ENCODE peak calls at places on chromosomes 6 and 20, in ten cellular contexts. One of them, this sample, is unnamed.

GRCh38 chr6:43477235-43478007 is at the start of gene TJAP1:
- DNase-seq in mucosa of descending colon: peak
- DNase-seq in psoas muscle: peak
- DNase-seq in mammary epithelial cell: peak
- DNase-seq in heart right ventricle: peak
- DNase-seq in breast epithelium: peak
- DNase-seq in stomach: peak
- DNase-seq in fibroblast of mammary gland: peak
- DNase-seq in fibroblast of the aortic adventitia: peak
- DNase-seq in uterus: peak
- DNase-seq in this sample: peak

GRCh38 chr6:63476302-63476701 is 96.0 kb upstream of the LOC128125822 start:
- DNase-seq in breast epithelium: no peak
- DNase-seq in fibroblast of the aortic adventitia: no peak
- DNase-seq in mucosa of descending colon: no peak
- DNase-seq in stomach: no peak
- DNase-seq in mammary epithelial cell: no peak
- DNase-seq in fibroblast of mammary gland: no peak
- DNase-seq in psoas muscle: no peak
- DNase-seq in uterus: no peak
- DNase-seq in heart right ventricle: no peak
- DNase-seq in this sample: no peak

GRCh38 chr6:15426395-15426794 is 180.5 kb downstream of the JARID2 start:
- DNase-seq in fibroblast of mammary gland: no peak
- DNase-seq in uterus: no peak
- DNase-seq in psoas muscle: no peak
- DNase-seq in mammary epithelial cell: no peak
- DNase-seq in breast epithelium: no peak
- DNase-seq in mucosa of descending colon: no peak
- DNase-seq in stomach: no peak
- DNase-seq in heart right ventricle: no peak
- DNase-seq in fibroblast of the aortic adventitia: no peak
- DNase-seq in this sample: no peak

GRCh38 chr20:24584538-24585356 is 115.3 kb downstream of the SYNDIG1 start:
- DNase-seq in mucosa of descending colon: no peak
- DNase-seq in mammary epithelial cell: peak
- DNase-seq in uterus: no peak
- DNase-seq in stomach: no peak
- DNase-seq in psoas muscle: no peak
- DNase-seq in fibroblast of mammary gland: peak
- DNase-seq in heart right ventricle: no peak
- DNase-seq in breast epithelium: no peak
- DNase-seq in fibroblast of the aortic adventitia: peak
- DNase-seq in this sample: peak

GRCh38 chr20:3728876-3729275 is 3.6 kb upstream of the HSPA12B start:
- DNase-seq in heart right ventricle: no peak
- DNase-seq in psoas muscle: peak
- DNase-seq in fibroblast of mammary gland: no peak
- DNase-seq in uterus: no peak
- DNase-seq in mammary epithelial cell: no peak
- DNase-seq in breast epithelium: no peak
- DNase-seq in mucosa of descending colon: no peak
- DNase-seq in fibroblast of the aortic adventitia: no peak
- DNase-seq in stomach: no peak
- DNase-seq in this sample: no peak

GRCh38 chr6:79152269-79152737 is 74.2 kb upstream of the PHIP start:
- DNase-seq in fibroblast of the aortic adventitia: no peak
- DNase-seq in mammary epithelial cell: peak
- DNase-seq in breast epithelium: no peak
- DNase-seq in heart right ventricle: no peak
- DNase-seq in uterus: no peak
- DNase-seq in mucosa of descending colon: no peak
- DNase-seq in psoas muscle: no peak
- DNase-seq in stomach: no peak
- DNase-seq in fibroblast of mammary gland: no peak
- DNase-seq in this sample: no peak

GRCh38 chr6:1498491-1499113 is 109.2 kb downstream of the FOXF2 start:
- DNase-seq in fibroblast of the aortic adventitia: no peak
- DNase-seq in psoas muscle: no peak
- DNase-seq in stomach: no peak
- DNase-seq in uterus: no peak
- DNase-seq in fibroblast of mammary gland: peak
- DNase-seq in heart right ventricle: no peak
- DNase-seq in breast epithelium: no peak
- DNase-seq in mucosa of descending colon: no peak
- DNase-seq in mammary epithelial cell: no peak
- DNase-seq in this sample: no peak

GRCh38 chr6:11702796-11703130 is 75.8 kb downstream of the ADTRP start:
- DNase-seq in mucosa of descending colon: no peak
- DNase-seq in stomach: peak
- DNase-seq in fibroblast of mammary gland: no peak
- DNase-seq in fibroblast of the aortic adventitia: no peak
- DNase-seq in uterus: no peak
- DNase-seq in heart right ventricle: no peak
- DNase-seq in psoas muscle: no peak
- DNase-seq in breast epithelium: no peak
- DNase-seq in mammary epithelial cell: no peak
- DNase-seq in this sample: no peak

GRCh38 chr20:17967595-17968365 is 814 bp downstream of the SNX5 start:
- DNase-seq in psoas muscle: no peak
- DNase-seq in stomach: peak
- DNase-seq in fibroblast of the aortic adventitia: peak
- DNase-seq in heart right ventricle: no peak
- DNase-seq in fibroblast of mammary gland: peak
- DNase-seq in mammary epithelial cell: peak
- DNase-seq in mucosa of descending colon: no peak
- DNase-seq in breast epithelium: no peak
- DNase-seq in uterus: no peak
- DNase-seq in this sample: peak

GRCh38 chr6:41470341-41471063 is 75.7 kb upstream of the FOXP4 start:
- DNase-seq in psoas muscle: peak
- DNase-seq in fibroblast of the aortic adventitia: peak
- DNase-seq in stomach: peak
- DNase-seq in mucosa of descending colon: peak
- DNase-seq in heart right ventricle: peak
- DNase-seq in breast epithelium: peak
- DNase-seq in mammary epithelial cell: no peak
- DNase-seq in fibroblast of mammary gland: peak
- DNase-seq in uterus: peak
- DNase-seq in this sample: peak

GRCh38 chr6:138001750-138002349 is 105.4 kb downstream of the PERP start:
- DNase-seq in mucosa of descending colon: no peak
- DNase-seq in stomach: peak
- DNase-seq in fibroblast of mammary gland: peak
- DNase-seq in mammary epithelial cell: peak
- DNase-seq in fibroblast of the aortic adventitia: peak
- DNase-seq in breast epithelium: peak
- DNase-seq in heart right ventricle: no peak
- DNase-seq in psoas muscle: no peak
- DNase-seq in uterus: peak
- DNase-seq in this sample: peak

GRCh38 chr6:158149641-158150040 is 18.4 kb downstream of the SERAC1 start:
- DNase-seq in stomach: no peak
- DNase-seq in mammary epithelial cell: peak
- DNase-seq in breast epithelium: no peak
- DNase-seq in psoas muscle: no peak
- DNase-seq in fibroblast of mammary gland: peak
- DNase-seq in heart right ventricle: no peak
- DNase-seq in mucosa of descending colon: no peak
- DNase-seq in fibroblast of the aortic adventitia: peak
- DNase-seq in uterus: no peak
- DNase-seq in this sample: peak

GRCh38 chr20:36098364-36098763 is 56.2 kb upstream of the EPB41L1 start:
- DNase-seq in uterus: no peak
- DNase-seq in mucosa of descending colon: no peak
- DNase-seq in breast epithelium: peak
- DNase-seq in fibroblast of the aortic adventitia: peak
- DNase-seq in psoas muscle: no peak
- DNase-seq in mammary epithelial cell: peak
- DNase-seq in stomach: peak
- DNase-seq in fibroblast of mammary gland: peak
- DNase-seq in heart right ventricle: no peak
- DNase-seq in this sample: peak

GRCh38 chr6:84549912-84550311 is 214.5 kb downstream of the TBX18 start:
- DNase-seq in heart right ventricle: no peak
- DNase-seq in stomach: no peak
- DNase-seq in psoas muscle: no peak
- DNase-seq in fibroblast of mammary gland: peak
- DNase-seq in mammary epithelial cell: no peak
- DNase-seq in uterus: no peak
- DNase-seq in fibroblast of the aortic adventitia: no peak
- DNase-seq in breast epithelium: no peak
- DNase-seq in mucosa of descending colon: no peak
- DNase-seq in this sample: no peak

GRCh38 chr6:112114577-112115223 is 27.3 kb downstream of the FAM229B start:
- DNase-seq in mammary epithelial cell: no peak
- DNase-seq in mucosa of descending colon: no peak
- DNase-seq in fibroblast of the aortic adventitia: no peak
- DNase-seq in breast epithelium: no peak
- DNase-seq in fibroblast of mammary gland: no peak
- DNase-seq in uterus: no peak
- DNase-seq in psoas muscle: no peak
- DNase-seq in heart right ventricle: no peak
- DNase-seq in stomach: no peak
- DNase-seq in this sample: no peak

GRCh38 chr20:20452254-20452676 is 84.4 kb downstream of the INSM1 start:
- DNase-seq in heart right ventricle: peak
- DNase-seq in fibroblast of the aortic adventitia: peak
- DNase-seq in fibroblast of mammary gland: peak
- DNase-seq in uterus: peak
- DNase-seq in mucosa of descending colon: peak
- DNase-seq in psoas muscle: peak
- DNase-seq in breast epithelium: no peak
- DNase-seq in mammary epithelial cell: peak
- DNase-seq in stomach: peak
- DNase-seq in this sample: peak
- TF ChIP-seq CTCF in heart right ventricle: no peak
- TF ChIP-seq CTCF in fibroblast of the aortic adventitia: no peak
- TF ChIP-seq CTCF in fibroblast of mammary gland: no peak
- TF ChIP-seq CTCF in uterus: no peak
- TF ChIP-seq CTCF in mucosa of descending colon: no peak
- TF ChIP-seq CTCF in psoas muscle: no peak
- TF ChIP-seq CTCF in breast epithelium: no peak
- TF ChIP-seq CTCF in mammary epithelial cell: no peak
- TF ChIP-seq CTCF in stomach: no peak
- TF ChIP-seq CTCF in this sample: no peak

GRCh38 chr6:32190054-32190945 is at the start of gene PBX2:
- DNase-seq in fibroblast of mammary gland: peak
- DNase-seq in psoas muscle: peak
- DNase-seq in mammary epithelial cell: peak
- DNase-seq in stomach: peak
- DNase-seq in breast epithelium: peak
- DNase-seq in uterus: peak
- DNase-seq in heart right ventricle: peak
- DNase-seq in mucosa of descending colon: peak
- DNase-seq in fibroblast of the aortic adventitia: peak
- DNase-seq in this sample: peak

GRCh38 chr6:32190946-32191677 is 1.1 kb upstream of the PBX2 start:
- DNase-seq in psoas muscle: no peak
- DNase-seq in heart right ventricle: no peak
- DNase-seq in fibroblast of mammary gland: no peak
- DNase-seq in mammary epithelial cell: no peak
- DNase-seq in uterus: no peak
- DNase-seq in fibroblast of the aortic adventitia: no peak
- DNase-seq in stomach: no peak
- DNase-seq in mucosa of descending colon: no peak
- DNase-seq in breast epithelium: no peak
- DNase-seq in this sample: no peak

GRCh38 chr6:32194388-32194787 is 1.9 kb upstream of the GPSM3 start:
- DNase-seq in uterus: no peak
- DNase-seq in mucosa of descending colon: no peak
- DNase-seq in psoas muscle: no peak
- DNase-seq in fibroblast of mammary gland: no peak
- DNase-seq in stomach: no peak
- DNase-seq in heart right ventricle: no peak
- DNase-seq in fibroblast of the aortic adventitia: no peak
- DNase-seq in mammary epithelial cell: no peak
- DNase-seq in breast epithelium: no peak
- DNase-seq in this sample: no peak

GRCh38 chr6:32191696-32192607 is 491 bp downstream of the GPSM3 start:
- DNase-seq in stomach: no peak
- DNase-seq in uterus: no peak
- DNase-seq in fibroblast of the aortic adventitia: no peak
- DNase-seq in mammary epithelial cell: no peak
- DNase-seq in breast epithelium: no peak
- DNase-seq in mucosa of descending colon: peak
- DNase-seq in psoas muscle: no peak
- DNase-seq in fibroblast of mammary gland: no peak
- DNase-seq in heart right ventricle: no peak
- DNase-seq in this sample: no peak

DNA sequence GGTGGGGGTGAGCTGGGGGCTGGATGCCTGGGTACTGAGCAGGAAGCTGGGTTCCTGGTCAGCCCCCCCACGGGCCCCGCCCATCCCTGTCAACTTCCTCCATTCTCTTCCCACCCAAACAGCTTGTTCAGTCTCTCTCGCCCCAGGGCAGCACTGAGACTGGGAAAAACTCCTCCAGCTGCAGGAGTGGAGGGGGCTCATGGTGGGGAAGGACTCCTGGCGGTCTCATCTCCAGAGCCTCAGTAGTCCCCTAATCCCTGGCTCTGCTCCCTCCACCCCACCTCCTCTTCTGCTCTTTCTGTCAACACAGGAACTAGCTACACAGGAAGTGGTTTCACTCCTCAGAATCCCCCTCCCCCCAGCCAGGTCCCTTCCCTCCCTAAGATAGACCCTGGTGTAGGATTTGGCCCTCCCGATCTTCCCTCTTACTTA is at the start of gene GPSM3:
- DNase-seq in mucosa of descending colon: peak
- DNase-seq in fibroblast of the aortic adventitia: no peak
- DNase-seq in breast epithelium: no peak
- DNase-seq in fibroblast of mammary gland: no peak
- DNase-seq in psoas muscle: peak
- DNase-seq in stomach: peak
- DNase-seq in mammary epithelial cell: no peak
- DNase-seq in heart right ventricle: peak
- DNase-seq in uterus: no peak
- DNase-seq in this sample: peak
- H3K4me3 ChIP-seq in mucosa of descending colon: no peak
- H3K4me3 ChIP-seq in fibroblast of the aortic adventitia: no peak
- H3K4me3 ChIP-seq in breast epithelium: peak
- H3K4me3 ChIP-seq in fibroblast of mammary gland: no peak
- H3K4me3 ChIP-seq in psoas muscle: peak
- H3K4me3 ChIP-seq in stomach: peak
- H3K4me3 ChIP-seq in mammary epithelial cell: no peak
- H3K4me3 ChIP-seq in heart right ventricle: peak
- H3K4me3 ChIP-seq in uterus: no peak
- H3K4me3 ChIP-seq in this sample: peak

GRCh38 chr20:49215232-49215631 is 4.0 kb upstream of the DDX27 start:
- DNase-seq in psoas muscle: no peak
- DNase-seq in fibroblast of the aortic adventitia: no peak
- DNase-seq in stomach: no peak
- DNase-seq in fibroblast of mammary gland: no peak
- DNase-seq in mammary epithelial cell: no peak
- DNase-seq in breast epithelium: no peak
- DNase-seq in uterus: no peak
- DNase-seq in heart right ventricle: no peak
- DNase-seq in mucosa of descending colon: no peak
- DNase-seq in this sample: no peak
- TF ChIP-seq CTCF in psoas muscle: no peak
- TF ChIP-seq CTCF in fibroblast of the aortic adventitia: no peak
- TF ChIP-seq CTCF in stomach: no peak
- TF ChIP-seq CTCF in fibroblast of mammary gland: no peak
- TF ChIP-seq CTCF in mammary epithelial cell: no peak
- TF ChIP-seq CTCF in breast epithelium: no peak
- TF ChIP-seq CTCF in uterus: no peak
- TF ChIP-seq CTCF in heart right ventricle: no peak
- TF ChIP-seq CTCF in mucosa of descending colon: no peak
- TF ChIP-seq CTCF in this sample: no peak

GRCh38 chr20:46060975-46061374 is 28.8 kb downstream of the NCOA5 start:
- DNase-seq in psoas muscle: no peak
- DNase-seq in breast epithelium: no peak
- DNase-seq in heart right ventricle: no peak
- DNase-seq in fibroblast of the aortic adventitia: no peak
- DNase-seq in stomach: no peak
- DNase-seq in mammary epithelial cell: no peak
- DNase-seq in mucosa of descending colon: no peak
- DNase-seq in fibroblast of mammary gland: no peak
- DNase-seq in uterus: no peak
- DNase-seq in this sample: no peak
- H3K4me3 ChIP-seq in psoas muscle: no peak
- H3K4me3 ChIP-seq in breast epithelium: no peak
- H3K4me3 ChIP-seq in heart right ventricle: no peak
- H3K4me3 ChIP-seq in fibroblast of the aortic adventitia: no peak
- H3K4me3 ChIP-seq in stomach: no peak
- H3K4me3 ChIP-seq in mammary epithelial cell: no peak
- H3K4me3 ChIP-seq in mucosa of descending colon: no peak
- H3K4me3 ChIP-seq in fibroblast of mammary gland: no peak
- H3K4me3 ChIP-seq in uterus: no peak
- H3K4me3 ChIP-seq in this sample: no peak

This sample was measured in fibroblast of pulmonary artery.